ENCODE peak calls at places on chromosomes 13 and 19, in five cellular contexts. R is foreskin fibroblast, W is T-helper 9 cell, C is neural progenitor cell, S is transverse colon. A is an unnamed sample.

GRCh38 chr13:59677966-59678814 is 485.5 kb downstream of the DIAPH3 start:
- DNase-seq in W (no peak), S (no peak), R (peak; percentile 62), C (peak; percentile 65), A (no peak)

GRCh38 chr13:44819245-44819644 is 170.0 kb downstream of the NUFIP1 start:
- DNase-seq in C (no peak), S (no peak), R (peak; percentile 84), W (no peak), A (no peak)

GRCh38 chr13:102461302-102461701 is 59.5 kb upstream of the FGF14 start:
- DNase-seq in R (peak; percentile 23), C (no peak), W (no peak), S (no peak), A (no peak)

GRCh38 chr13:90014038-90014437 is 1333.4 kb upstream of the MIR17HG start:
- DNase-seq in S (no peak), C (no peak), R (no peak), W (no peak), A (no peak)

GRCh38 chr19:38004100-38004504 is 97.1 kb downstream of the SIPA1L3 start:
- DNase-seq in S (no peak), R (no peak), W (no peak), C (no peak), A (no peak)

GRCh38 chr19:54121259-54121658 is 5.7 kb downstream of the PRPF31 start:
- DNase-seq in C (no peak), W (no peak), R (no peak), S (peak; percentile 54), A (no peak)

GRCh38 chr13:45325806-45326205 is 15.2 kb downstream of the TPT1 start:
- DNase-seq in C (no peak), S (no peak), R (peak; percentile 95), W (no peak), A (no peak)

GRCh38 chr19:43784251-43784980 is 3.6 kb upstream of the KCNN4 start:
- DNase-seq in C (no peak), R (peak; percentile 95), S (peak; percentile 79), W (peak; percentile 35), A (peak; percentile 73)

GRCh38 chr13:69331245-69331644 is 776.4 kb upstream of the ATXN8OS start:
- DNase-seq in R (no peak), S (no peak), W (no peak), C (no peak), A (no peak)

GRCh38 chr19:45515807-45516401 is 8.6 kb downstream of the VASP start:
- DNase-seq in R (no peak), C (no peak), W (no peak), S (peak; percentile 77), A (peak; percentile 76)

GRCh38 chr13:106683179-106683578 is 115.2 kb upstream of the ARGLU1 start:
- DNase-seq in W (no peak), R (no peak), S (no peak), C (no peak), A (no peak)

GRCh38 chr13:49248433-49249002 is 793 bp downstream of the CDADC1 start:
- DNase-seq in R (peak; percentile 61), S (no peak), W (no peak), C (peak; percentile 4), A (no peak)

GRCh38 chr13:51635137-51635878 is 51.0 kb downstream of the WDFY2 start:
- DNase-seq in W (no peak), R (no peak), S (no peak), C (no peak), A (no peak)

GRCh38 chr19:47418595-47419036 is 711 bp downstream of the MEIS3 start:
- DNase-seq in W (no peak), C (no peak), S (no peak), R (peak; percentile 28), A (no peak)

GRCh38 chr13:65584126-65584525 is 1646.0 kb downstream of the PCDH9 start:
- DNase-seq in R (no peak), S (no peak), C (no peak), W (no peak), A (no peak)

GRCh38 chr19:41928754-41929535 is 696 bp upstream of the ERFL start:
- DNase-seq in C (peak; percentile 37), W (no peak), R (no peak), S (peak; percentile 55), A (peak; percentile 47)

GRCh38 chr13:23983671-23984070 is 86.4 kb upstream of the C1QTNF9B start:
- DNase-seq in C (no peak), W (no peak), S (no peak), R (no peak), A (no peak)

GRCh38 chr13:85828094-85828684 is 29.0 kb upstream of the SLITRK6 start:
- DNase-seq in W (no peak), S (no peak), C (peak; percentile 29), R (peak; percentile 40), A (no peak)

GRCh38 chr19:17579523-17580244 is 24.2 kb downstream of the COLGALT1 start:
- DNase-seq in S (peak; percentile 78), W (no peak), R (peak; percentile 75), C (peak; percentile 73), A (peak; percentile 82)

GRCh38 chr19:14053500-14053899 is 8.4 kb downstream of the PALM3 start:
- DNase-seq in S (no peak), R (no peak), C (no peak), W (no peak), A (no peak)

GRCh38 chr13:111486801-111487200 is 166.4 kb downstream of the TEX29 start:
- DNase-seq in R (no peak), W (no peak), S (no peak), C (no peak), A (peak; percentile 4)

GRCh38 chr13:76210262-76210661 is 574.1 kb downstream of the LMO7 start:
- DNase-seq in C (no peak), W (no peak), R (peak; percentile 63), S (no peak), A (no peak)

GRCh38 chr19:38538386-38538785 is 79.4 kb downstream of the MAP4K1 start:
- DNase-seq in W (no peak), C (no peak), S (no peak), R (no peak), A (no peak)

GRCh38 chr13:19604306-19604705 is 29.2 kb upstream of the MPHOSPH8 start:
- DNase-seq in W (no peak), C (no peak), R (no peak), S (no peak), A (no peak)

GRCh38 chr19:16571689-16572331 is 405 bp downstream of the SLC35E1 start:
- DNase-seq in W (no peak), R (peak; percentile 45), S (peak; percentile 51), C (no peak), A (no peak)

GRCh38 chr19:8571006-8571411 is 6.2 kb downstream of the MYO1F start:
- DNase-seq in S (peak; percentile 55), R (peak; percentile 71), W (peak; percentile 44), C (no peak), A (peak; percentile 38)

GRCh38 chr19:1360818-1361461 is 22.8 kb upstream of the NDUFS7 start:
- DNase-seq in W (no peak), S (peak; percentile 35), R (peak; percentile 93), C (peak; percentile 75), A (no peak)

GRCh38 chr19:45402469-45403070 is 2.3 kb downstream of the PPP1R13L start:
- DNase-seq in C (peak; percentile 81), W (no peak), S (peak; percentile 67), R (peak; percentile 60), A (peak; percentile 72)

GRCh38 chr19:18869231-18869575 is 26.8 kb downstream of the CERS1 start:
- DNase-seq in R (no peak), S (no peak), C (no peak), W (no peak), A (no peak)

GRCh38 chr19:53639471-53639870 is 7.7 kb downstream of the DPRX start:
- DNase-seq in R (no peak), C (no peak), S (no peak), W (no peak), A (no peak)